ENCODE peak calls at places on chromosomes 13 and 19, in nine cellular contexts. P is SK-N-SH; T is effector memory CD4-positive, alpha-beta T cell; E is IMR-90; D is ovary; W is colonic mucosa; Q is mammary epithelial cell; M is MM.1S; Z is breast epithelium. A is an unnamed sample.

GRCh38 chr13:109787135-109787954 is 962 bp upstream of the IRS2 start:
- DNase-seq in P (peak; percentile 73), T (no peak), E (peak; percentile 33), D (peak; percentile 73), W (peak; percentile 45), Q (peak; percentile 49), M (peak; percentile 48), Z (peak; percentile 56), A (no peak)

GRCh38 chr19:39160523-39160861 is 34.9 kb downstream of the PAK4 start:
- DNase-seq in P (no peak), T (no peak), E (peak; percentile 72), D (peak; percentile 79), W (no peak), Q (peak; percentile 62), M (no peak), Z (peak; percentile 84), A (no peak)

GRCh38 chr13:113209880-113210421 is 538 bp downstream of the CUL4A start:
- DNase-seq in P (peak; percentile 75), T (peak; percentile 78), E (peak; percentile 55), D (peak; percentile 66), W (peak; percentile 71), Q (peak; percentile 74), M (peak; percentile 82), Z (peak; percentile 46), A (peak; percentile 84)

GRCh38 chr13:23020246-23020843 is 160.4 kb upstream of the SGCG start:
- DNase-seq in P (peak; percentile 38), T (peak; percentile 1), E (peak; percentile 57), D (no peak), W (peak; percentile 35), Q (peak; percentile 29), M (peak; percentile 30), Z (peak; percentile 19), A (no peak)

GRCh38 chr19:46932346-46932745 is 71.5 kb downstream of the ARHGAP35 start:
- DNase-seq in P (no peak), T (no peak), E (peak; percentile 62), D (no peak), W (no peak), Q (peak; percentile 43), M (no peak), Z (no peak), A (no peak)

GRCh38 chr19:18418725-18419194 is 438 bp upstream of the SSBP4 start:
- DNase-seq in P (no peak), T (no peak), E (no peak), D (peak; percentile 72), W (peak; percentile 62), Q (no peak), M (no peak), Z (no peak), A (no peak)

GRCh38 chr19:17511724-17512573 is 500 bp downstream of the PGLS start:
- DNase-seq in P (peak; percentile 93), T (peak; percentile 75), E (peak; percentile 75), D (peak; percentile 91), W (peak; percentile 85), Q (peak; percentile 71), M (peak; percentile 56), Z (peak; percentile 75), A (peak; percentile 87)

GRCh38 chr19:35340431-35340830 is 7.3 kb upstream of the FFAR1 start:
- DNase-seq in P (no peak), T (no peak), E (no peak), D (no peak), W (no peak), Q (no peak), M (no peak), Z (no peak), A (no peak)

GRCh38 chr19:1295169-1296012 is 9.7 kb downstream of the EFNA2 start:
- DNase-seq in P (peak; percentile 97), T (peak; percentile 24), E (no peak), D (no peak), W (no peak), Q (no peak), M (no peak), Z (no peak), A (no peak)

GRCh38 chr19:49333426-49334288 is 1.5 kb upstream of the CD37 start:
- DNase-seq in P (no peak), T (peak; percentile 59), E (peak; percentile 40), D (no peak), W (peak; percentile 36), Q (no peak), M (peak; percentile 43), Z (peak; percentile 15), A (peak; percentile 74)

GRCh38 chr19:1811472-1811894 is 593 bp downstream of the ATP8B3 start:
- DNase-seq in P (peak; percentile 66), T (peak; percentile 49), E (peak; percentile 67), D (peak; percentile 74), W (peak; percentile 67), Q (peak; percentile 84), M (no peak), Z (peak; percentile 80), A (no peak)

GRCh38 chr13:106650690-106651205 is 82.8 kb upstream of the ARGLU1 start:
- DNase-seq in P (no peak), T (no peak), E (no peak), D (no peak), W (no peak), Q (no peak), M (no peak), Z (no peak), A (no peak)

GRCh38 chr13:33870046-33870668 is 52.2 kb downstream of the RFC3 start:
- DNase-seq in P (no peak), T (no peak), E (no peak), D (no peak), W (no peak), Q (no peak), M (no peak), Z (no peak), A (no peak)

GRCh38 chr19:46862504-46862835 is 1.7 kb downstream of the ARHGAP35 start:
- DNase-seq in P (no peak), T (no peak), E (no peak), D (no peak), W (no peak), Q (no peak), M (no peak), Z (no peak), A (no peak)

GRCh38 chr13:83950284-83950683 is 68.0 kb upstream of the SLITRK1 start:
- DNase-seq in P (no peak), T (no peak), E (no peak), D (no peak), W (no peak), Q (no peak), M (no peak), Z (no peak), A (no peak)

GRCh38 chr19:4449022-4449825 is 8.4 kb downstream of the UBXN6 start:
- DNase-seq in P (peak; percentile 41), T (no peak), E (no peak), D (peak; percentile 83), W (no peak), Q (no peak), M (no peak), Z (peak; percentile 66), A (no peak)

GRCh38 chr13:88823114-88823513 is 1151.9 kb downstream of the SLITRK5 start:
- DNase-seq in P (no peak), T (no peak), E (no peak), D (no peak), W (no peak), Q (no peak), M (no peak), Z (no peak), A (no peak)

DNA sequence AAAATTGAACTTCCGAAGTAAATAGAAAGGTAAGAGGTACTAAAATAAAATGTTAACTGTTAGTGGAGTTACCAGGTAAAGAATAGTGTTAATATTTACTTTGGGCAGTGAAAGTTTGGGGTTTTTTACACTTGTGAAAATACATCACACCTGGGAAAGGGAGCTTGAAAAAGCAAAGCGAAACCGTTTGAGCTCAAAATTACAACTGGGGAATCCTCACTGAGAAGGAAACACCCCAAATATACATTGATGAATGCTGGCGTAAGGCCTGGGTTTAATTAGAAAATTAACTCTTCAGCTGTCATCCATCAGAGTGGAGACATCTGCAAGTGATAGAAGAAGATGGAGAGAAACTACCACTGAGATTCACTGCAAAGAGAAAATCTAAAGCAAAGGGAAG is 1153.0 kb downstream of the SLITRK5 start:
- DNase-seq in P (no peak), T (no peak), E (no peak), D (no peak), W (no peak), Q (no peak), M (no peak), Z (no peak), A (no peak)
- H3K4me1 ChIP-seq in P (no peaks in the 10 kb centered on the region), T (no peaks in the 10 kb centered on the region), E (no peaks in the 10 kb centered on the region), D (no peaks in the 10 kb centered on the region), W (no peaks in the 10 kb centered on the region), Q (no peaks in the 10 kb centered on the region), M (no peaks in the 10 kb centered on the region), Z (no peaks in the 10 kb centered on the region), A (no peaks in the 10 kb centered on the region)

GRCh38 chr13:60970736-60971135 is 444.9 kb downstream of the PCDH20 start:
- DNase-seq in P (no peak), T (no peak), E (no peak), D (no peak), W (no peak), Q (no peak), M (no peak), Z (no peak), A (no peak)

GRCh38 chr13:60974296-60974695 is 441.4 kb downstream of the PCDH20 start:
- DNase-seq in P (no peak), T (no peak), E (no peak), D (no peak), W (no peak), Q (no peak), M (no peak), Z (no peak), A (no peak)

DNA sequence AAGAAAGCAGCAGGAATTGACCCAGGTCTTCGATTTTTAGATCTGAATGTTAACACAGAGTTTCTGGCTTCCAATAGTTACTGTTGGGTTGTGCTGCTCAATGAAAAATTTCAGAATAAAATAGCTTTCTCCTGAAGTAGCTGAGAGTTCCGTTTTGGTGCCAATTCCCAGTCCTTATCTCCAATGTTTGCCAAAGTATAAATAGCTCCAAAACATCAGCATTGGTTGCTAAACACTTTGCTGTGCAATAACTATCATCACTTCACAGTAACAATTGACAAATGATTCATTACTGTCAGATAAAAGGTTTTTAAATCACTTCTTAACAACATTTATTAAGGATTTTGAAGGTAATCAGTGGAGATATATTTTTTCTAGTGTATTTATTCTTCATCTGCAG is 446.0 kb downstream of the PCDH20 start:
- DNase-seq in P (no peak), T (no peak), E (no peak), D (no peak), W (no peak), Q (no peak), M (no peak), Z (no peak), A (no peak)
- H3K27ac ChIP-seq in P (no peak overlapping the region), T (no peak overlapping the region), E (no peak overlapping the region), D (no peak overlapping the region), W (no peak overlapping the region), Q (no peak overlapping the region), M (no peak overlapping the region), Z (no peak overlapping the region), A (no peak overlapping the region)

DNA sequence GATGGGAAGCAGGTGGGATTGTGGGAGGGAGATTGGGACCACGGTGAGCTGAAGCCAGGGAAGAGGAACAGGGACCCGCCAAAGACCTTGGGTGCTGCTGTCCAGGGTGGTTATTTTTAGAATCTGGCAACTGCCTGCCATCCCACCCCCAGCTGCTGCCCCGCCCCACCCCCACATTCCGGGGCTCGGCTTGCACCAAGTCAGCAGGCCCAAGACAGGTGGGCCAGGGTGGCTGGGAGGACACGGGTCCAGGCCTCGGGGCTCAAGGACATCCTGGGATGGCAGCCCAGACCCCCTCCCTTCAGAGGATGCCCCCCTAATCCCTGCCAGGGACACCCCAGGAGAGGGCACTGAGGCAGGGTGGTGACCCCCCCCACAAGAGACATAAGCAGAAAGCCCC is 827 bp downstream of the CKM start:
- DNase-seq in P (no peak), T (no peak), E (no peak), D (no peak), W (no peak), Q (no peak), M (no peak), Z (no peak), A (no peak)
- H3K4me3 ChIP-seq in P (no peak overlapping the region), T (no peak overlapping the region), E (no peak overlapping the region), D (no peak overlapping the region), W (no peak overlapping the region), Q (no peak overlapping the region), M (no peak overlapping the region), Z (no peak overlapping the region), A (no peak overlapping the region)

GRCh38 chr19:12668937-12669271 is 2.3 kb downstream of the WDR83 start:
- DNase-seq in P (peak; percentile 61), T (peak; percentile 75), E (peak; percentile 65), D (peak; percentile 68), W (peak; percentile 57), Q (peak; percentile 67), M (peak; percentile 41), Z (peak; percentile 66), A (peak; percentile 57)
- H3K4me1 ChIP-seq in P (peaks cover 35% of the 10 kb centered on the region), T (peaks cover 32% of the 10 kb centered on the region), E (peaks cover 15% of the 10 kb centered on the region), D (peaks cover 12% of the 10 kb centered on the region), W (peaks cover 16% of the 10 kb centered on the region), Q (peaks cover 34% of the 10 kb centered on the region), M (peaks cover 22% of the 10 kb centered on the region), Z (peaks cover 22% of the 10 kb centered on the region), A (peaks cover 38% of the 10 kb centered on the region)

A was measured in naive thymus-derived CD4-positive, alpha-beta T cell.